ENCODE peak calls at places on chromosomes 6 and 20, in five cellular contexts. Y is right cardiac atrium, K is NCI-H748 treated with DMSO at 0.1 percent for 48 hours, T is NCI-H460, P is NCI-H1092. H is an unnamed sample.

GRCh38 chr20:51318058-51318960 is 224.2 kb downstream of the NFATC2 start:
- DNase-seq in Y (peak), K (no peak), T (peak), P (peak), H (no peak)

GRCh38 chr6:4133941-4134838 is 1.2 kb downstream of the ECI2 start:
- DNase-seq in Y (peak), K (peak), T (no peak), P (no peak), H (no peak)

GRCh38 chr6:143724876-143725275 is 47.1 kb downstream of the PHACTR2 start:
- DNase-seq in Y (no peak), K (no peak), T (no peak), P (no peak), H (no peak)

GRCh38 chr6:47647188-47647587 is 51.2 kb upstream of the ADGRF4 start:
- DNase-seq in Y (no peak), K (no peak), T (no peak), P (no peak), H (no peak)

GRCh38 chr6:1639430-1639829 is 29.7 kb downstream of the FOXC1 start:
- DNase-seq in Y (no peak), K (no peak), T (no peak), P (no peak), H (peak)

GRCh38 chr6:31829633-31830492 is 2.3 kb downstream of the HSPA1B start:
- DNase-seq in Y (no peak), K (peak), T (peak), P (no peak), H (peak)

GRCh38 chr6:82385961-82386360 is 22.3 kb downstream of the TPBG start:
- DNase-seq in Y (no peak), K (peak), T (no peak), P (no peak), H (no peak)

GRCh38 chr6:48032156-48032555 is 78.8 kb downstream of the PTCHD4 start:
- DNase-seq in Y (no peak), K (no peak), T (peak), P (no peak), H (no peak)

GRCh38 chr20:63689046-63690000 is 7.1 kb upstream of the TNFRSF6B start:
- DNase-seq in Y (peak), K (no peak), T (no peak), P (no peak), H (peak)

GRCh38 chr6:153856929-153857376 is 182.1 kb upstream of the OPRM1 start:
- DNase-seq in Y (no peak), K (no peak), T (no peak), P (no peak), H (peak)

GRCh38 chr6:82801083-82801482 is 264.6 kb downstream of the UBE3D start:
- DNase-seq in Y (no peak), K (no peak), T (no peak), P (no peak), H (no peak)

GRCh38 chr20:5400164-5400762 is 83.5 kb upstream of the PROKR2 start:
- DNase-seq in Y (no peak), K (no peak), T (peak), P (no peak), H (no peak)

GRCh38 chr6:44542401-44543116 is 155.1 kb downstream of the CDC5L start:
- DNase-seq in Y (no peak), K (no peak), T (no peak), P (no peak), H (no peak)